ENCODE peak calls at places on chromosomes 13 and 19, in five cellular contexts. One of them, this sample, is unnamed.

GRCh38 chr13:78102121-78102677 is 183.6 kb upstream of the EDNRB start:
- DNase-seq in hepatocyte: no peak
- DNase-seq in esophagus muscularis mucosa: no peak
- DNase-seq in uterus: peak; percentile 20
- DNase-seq in testis: peak; percentile 25
- DNase-seq in this sample: peak; percentile 40

GRCh38 chr13:75365724-75366173 is 116.2 kb downstream of the TBC1D4 start:
- DNase-seq in hepatocyte: no peak
- DNase-seq in esophagus muscularis mucosa: no peak
- DNase-seq in uterus: no peak
- DNase-seq in testis: no peak
- DNase-seq in this sample: no peak

GRCh38 chr13:23344923-23345322 is 88.6 kb downstream of the SACS start:
- DNase-seq in hepatocyte: no peak
- DNase-seq in esophagus muscularis mucosa: no peak
- DNase-seq in uterus: no peak
- DNase-seq in testis: no peak
- DNase-seq in this sample: no peak

GRCh38 chr19:19033426-19034203 is at the start of the genes ARMC6 and SUGP2:
- DNase-seq in hepatocyte: peak; percentile 95
- DNase-seq in esophagus muscularis mucosa: peak; percentile 96
- DNase-seq in uterus: peak; percentile 89
- DNase-seq in testis: peak; percentile 89
- DNase-seq in this sample: peak; percentile 84

GRCh38 chr13:48500652-48501197 is 32.2 kb downstream of the RCBTB2 start:
- DNase-seq in hepatocyte: peak; percentile 64
- DNase-seq in esophagus muscularis mucosa: no peak
- DNase-seq in uterus: no peak
- DNase-seq in testis: no peak
- DNase-seq in this sample: no peak

GRCh38 chr13:24212254-24212653 is 51.7 kb downstream of the SPATA13 start:
- DNase-seq in hepatocyte: no peak
- DNase-seq in esophagus muscularis mucosa: no peak
- DNase-seq in uterus: no peak
- DNase-seq in testis: no peak
- DNase-seq in this sample: no peak

GRCh38 chr19:10708261-10708660 is 7.0 kb downstream of the QTRT1 start:
- DNase-seq in hepatocyte: no peak
- DNase-seq in esophagus muscularis mucosa: no peak
- DNase-seq in uterus: no peak
- DNase-seq in testis: no peak
- DNase-seq in this sample: no peak

GRCh38 chr13:46622918-46623256 is 69.9 kb downstream of the LRCH1 start:
- DNase-seq in hepatocyte: peak; percentile 73
- DNase-seq in esophagus muscularis mucosa: no peak
- DNase-seq in uterus: peak; percentile 65
- DNase-seq in testis: peak; percentile 69
- DNase-seq in this sample: peak; percentile 73

GRCh38 chr19:13277104-13277809 is 127.0 kb downstream of the IER2 start:
- DNase-seq in hepatocyte: peak; percentile 80
- DNase-seq in esophagus muscularis mucosa: no peak
- DNase-seq in uterus: peak; percentile 24
- DNase-seq in testis: peak; percentile 63
- DNase-seq in this sample: peak; percentile 39

GRCh38 chr13:99995104-99995502 is 13.5 kb downstream of the ZIC2 start:
- DNase-seq in hepatocyte: no peak
- DNase-seq in esophagus muscularis mucosa: no peak
- DNase-seq in uterus: no peak
- DNase-seq in testis: no peak
- DNase-seq in this sample: no peak

GRCh38 chr13:48818495-48818961 is 157.2 kb upstream of the FNDC3A start:
- DNase-seq in hepatocyte: peak; percentile 68
- DNase-seq in esophagus muscularis mucosa: no peak
- DNase-seq in uterus: no peak
- DNase-seq in testis: no peak
- DNase-seq in this sample: peak; percentile 21

GRCh38 chr19:20238025-20238623 is 71.1 kb downstream of the ZNF486 start:
- DNase-seq in hepatocyte: peak; percentile 90
- DNase-seq in esophagus muscularis mucosa: peak; percentile 96
- DNase-seq in uterus: peak; percentile 86
- DNase-seq in testis: peak; percentile 97
- DNase-seq in this sample: peak; percentile 89

GRCh38 chr19:42028304-42029216 is 34.5 kb upstream of the ATP1A3 start:
- DNase-seq in hepatocyte: no peak
- DNase-seq in esophagus muscularis mucosa: no peak
- DNase-seq in uterus: no peak
- DNase-seq in testis: peak; percentile 28
- DNase-seq in this sample: no peak

GRCh38 chr19:19406878-19407639 is 1.6 kb downstream of the GATAD2A start:
- DNase-seq in hepatocyte: peak; percentile 72
- DNase-seq in esophagus muscularis mucosa: no peak
- DNase-seq in uterus: no peak
- DNase-seq in testis: peak; percentile 68
- DNase-seq in this sample: peak; percentile 56

GRCh38 chr19:2976609-2977000 is 759 bp upstream of the TLE6 start:
- DNase-seq in hepatocyte: no peak
- DNase-seq in esophagus muscularis mucosa: no peak
- DNase-seq in uterus: no peak
- DNase-seq in testis: no peak
- DNase-seq in this sample: no peak

GRCh38 chr13:113800576-113800926 is 41.5 kb downstream of the TMEM255B start:
- DNase-seq in hepatocyte: no peak
- DNase-seq in esophagus muscularis mucosa: no peak
- DNase-seq in uterus: no peak
- DNase-seq in testis: no peak
- DNase-seq in this sample: no peak

GRCh38 chr19:13428352-13428751 is 77.9 kb downstream of the CACNA1A start:
- DNase-seq in hepatocyte: no peak
- DNase-seq in esophagus muscularis mucosa: no peak
- DNase-seq in uterus: no peak
- DNase-seq in testis: no peak
- DNase-seq in this sample: no peak

DNA sequence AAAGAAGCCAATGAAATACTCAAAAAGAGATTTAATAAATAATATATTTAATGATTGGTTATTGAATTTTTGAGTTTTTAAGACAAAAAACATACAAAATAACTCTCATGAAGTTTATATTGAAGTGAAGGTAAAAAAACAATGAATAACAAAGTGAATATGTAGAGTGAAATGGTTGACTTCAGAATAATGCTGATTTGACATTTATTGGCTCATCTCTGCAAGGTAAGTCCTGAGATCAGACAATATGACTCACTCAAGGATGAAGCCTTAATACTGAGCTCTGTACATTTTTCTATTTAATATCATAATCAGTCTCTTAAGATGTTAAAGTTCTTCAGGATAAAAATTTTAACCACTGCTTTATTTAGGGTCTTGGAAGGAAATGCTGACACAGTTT is 1398.9 kb upstream of the PCDH9 start:
- DNase-seq in hepatocyte: no peak
- DNase-seq in esophagus muscularis mucosa: no peak
- DNase-seq in uterus: no peak
- DNase-seq in testis: no peak
- DNase-seq in this sample: no peak
- H3K9me3 ChIP-seq in hepatocyte: no peaks in the 10 kb centered on the region
- H3K9me3 ChIP-seq in esophagus muscularis mucosa: no peaks in the 10 kb centered on the region
- H3K9me3 ChIP-seq in uterus: no peaks in the 10 kb centered on the region
- H3K9me3 ChIP-seq in testis: no peaks in the 10 kb centered on the region
- H3K9me3 ChIP-seq in this sample: no peaks in the 10 kb centered on the region

DNA sequence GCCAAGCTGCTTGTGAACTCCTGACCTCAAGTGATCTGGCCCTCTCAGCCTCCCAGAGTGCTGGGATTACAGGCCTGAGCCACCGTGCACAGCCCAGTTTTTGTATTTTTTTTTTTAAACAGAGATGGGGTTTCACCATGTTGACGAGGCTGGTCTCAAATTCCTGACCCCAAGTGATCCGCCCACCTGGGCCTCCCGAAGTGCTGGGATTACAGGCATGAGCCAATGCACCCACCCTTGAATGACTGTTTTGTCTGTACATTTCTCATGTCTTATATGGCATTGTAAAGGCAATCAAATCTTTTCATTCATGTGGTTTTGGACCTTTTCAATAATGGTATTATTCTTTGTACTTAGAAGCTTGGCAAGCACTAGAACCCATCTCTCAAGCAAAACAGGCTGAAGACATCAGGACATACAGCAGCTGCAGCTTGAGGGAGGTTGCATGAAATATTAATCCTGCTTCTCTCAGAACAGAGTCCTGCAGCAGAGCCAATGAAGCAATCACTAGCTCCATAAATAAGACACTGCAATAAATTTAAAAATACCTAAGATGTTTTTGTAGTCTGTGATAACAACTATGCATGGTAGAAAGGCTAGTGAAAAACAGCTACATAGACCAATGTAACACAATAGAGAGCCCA is 209.9 kb downstream of the TUBA3C start:
- DNase-seq in hepatocyte: no peak
- DNase-seq in esophagus muscularis mucosa: peak; percentile 47
- DNase-seq in uterus: no peak
- DNase-seq in testis: no peak
- DNase-seq in this sample: no peak
- H3K4me3 ChIP-seq in hepatocyte: no peak overlapping the region
- H3K4me3 ChIP-seq in esophagus muscularis mucosa: no peak overlapping the region
- H3K4me3 ChIP-seq in uterus: no peak overlapping the region
- H3K4me3 ChIP-seq in testis: no peak overlapping the region
- H3K4me3 ChIP-seq in this sample: no peak overlapping the region

GRCh38 chr19:5240011-5240410 is 100.6 kb downstream of the PTPRS start:
- DNase-seq in hepatocyte: no peak
- DNase-seq in esophagus muscularis mucosa: no peak
- DNase-seq in uterus: no peak
- DNase-seq in testis: no peak
- DNase-seq in this sample: no peak

GRCh38 chr19:5246554-5247155 is 94.0 kb downstream of the PTPRS start:
- DNase-seq in hepatocyte: no peak
- DNase-seq in esophagus muscularis mucosa: no peak
- DNase-seq in uterus: no peak
- DNase-seq in testis: no peak
- DNase-seq in this sample: no peak

GRCh38 chr19:5244351-5244750 is 96.3 kb downstream of the PTPRS start:
- DNase-seq in hepatocyte: no peak
- DNase-seq in esophagus muscularis mucosa: no peak
- DNase-seq in uterus: no peak
- DNase-seq in testis: no peak
- DNase-seq in this sample: no peak

GRCh38 chr19:5245631-5246553 is 94.7 kb downstream of the PTPRS start:
- DNase-seq in hepatocyte: no peak
- DNase-seq in esophagus muscularis mucosa: no peak
- DNase-seq in uterus: no peak
- DNase-seq in testis: no peak
- DNase-seq in this sample: no peak

GRCh38 chr19:5243878-5244277 is 96.7 kb downstream of the PTPRS start:
- DNase-seq in hepatocyte: no peak
- DNase-seq in esophagus muscularis mucosa: no peak
- DNase-seq in uterus: no peak
- DNase-seq in testis: no peak
- DNase-seq in this sample: no peak
- H3K27ac ChIP-seq in hepatocyte: no peak overlapping the region
- H3K27ac ChIP-seq in esophagus muscularis mucosa: no peak overlapping the region
- H3K27ac ChIP-seq in uterus: no peak overlapping the region
- H3K27ac ChIP-seq in testis: no peak overlapping the region
- H3K27ac ChIP-seq in this sample: no peak overlapping the region

GRCh38 chr19:44476559-44477408 is 23.5 kb downstream of the ZNF180 start:
- DNase-seq in hepatocyte: no peak
- DNase-seq in esophagus muscularis mucosa: no peak
- DNase-seq in uterus: no peak
- DNase-seq in testis: no peak
- DNase-seq in this sample: no peak
- H3K9me3 ChIP-seq in hepatocyte: peaks cover 91% of the 10 kb centered on the region
- H3K9me3 ChIP-seq in esophagus muscularis mucosa: peaks cover 100% of the 10 kb centered on the region
- H3K9me3 ChIP-seq in uterus: peaks cover 92% of the 10 kb centered on the region
- H3K9me3 ChIP-seq in testis: peaks cover 8% of the 10 kb centered on the region
- H3K9me3 ChIP-seq in this sample: peaks cover 93% of the 10 kb centered on the region